ENCODE peak calls at places on chromosome 12, in eight cellular contexts. Q is CD8-positive, alpha-beta memory T cell; Y is pancreas; P is trophoblast cell; J is cardiac muscle cell; F is astrocyte of the cerebellum; R is fibroblast of the aortic adventitia; E is mammary epithelial cell. H is an unnamed sample.

GRCh38 chr12:111250251-111250881 is 118.5 kb downstream of the PHETA1 start:
- DNase-seq in Q (no peak), Y (no peak), P (no peak), J (no peak), F (no peak), R (no peak), E (no peak), H (no peak)

GRCh38 chr12:12592930-12593329 is 18.7 kb upstream of the CREBL2 start:
- DNase-seq in Q (no peak), Y (no peak), P (peak; percentile 64), J (peak; percentile 34), F (no peak), R (peak; percentile 35), E (no peak), H (peak; percentile 64)

GRCh38 chr12:25690996-25691864 is 138.1 kb upstream of the LMNTD1 start:
- DNase-seq in Q (no peak), Y (no peak), P (no peak), J (peak; percentile 58), F (no peak), R (peak; percentile 45), E (no peak), H (no peak)

GRCh38 chr12:8697120-8697475 is 693 bp upstream of the RIMKLB start:
- DNase-seq in Q (no peak), Y (no peak), P (peak; percentile 71), J (peak; percentile 62), F (no peak), R (peak; percentile 43), E (peak; percentile 47), H (peak; percentile 62)

GRCh38 chr12:63917864-63918742 is 73.6 kb downstream of the SRGAP1 start:
- DNase-seq in Q (no peak), Y (no peak), P (peak; percentile 99), J (peak; percentile 98), F (peak; percentile 46), R (peak; percentile 99), E (peak; percentile 95), H (peak; percentile 98)

GRCh38 chr12:19012965-19013364 is 116.6 kb upstream of the PLEKHA5 start:
- DNase-seq in Q (no peak), Y (no peak), P (no peak), J (no peak), F (no peak), R (no peak), E (peak; percentile 62), H (no peak)

GRCh38 chr12:111428728-111429175 is 23.0 kb downstream of the SH2B3 start:
- DNase-seq in Q (no peak), Y (peak; percentile 62), P (no peak), J (peak; percentile 39), F (no peak), R (no peak), E (no peak), H (no peak)

GRCh38 chr12:124411291-124411878 is 116.5 kb downstream of the RFLNA start:
- DNase-seq in Q (no peak), Y (no peak), P (no peak), J (peak; percentile 95), F (peak; percentile 72), R (peak; percentile 96), E (peak; percentile 87), H (peak; percentile 83)

GRCh38 chr12:109719123-109720022 is 5.7 kb downstream of the FAM222A start:
- DNase-seq in Q (no peak), Y (no peak), P (peak; percentile 47), J (no peak), F (no peak), R (no peak), E (no peak), H (peak; percentile 22)

GRCh38 chr12:14257734-14258467 is 107.6 kb upstream of the ATF7IP start:
- DNase-seq in Q (peak; percentile 75), Y (peak; percentile 88), P (peak; percentile 100), J (peak; percentile 99), F (peak; percentile 95), R (peak; percentile 100), E (peak; percentile 96), H (peak; percentile 100)

GRCh38 chr12:14260011-14260993 is 105.2 kb upstream of the ATF7IP start:
- DNase-seq in Q (no peak), Y (peak; percentile 94), P (peak; percentile 92), J (peak; percentile 98), F (peak; percentile 44), R (peak; percentile 91), E (peak; percentile 83), H (peak; percentile 95)

GRCh38 chr12:14261096-14261495 is 104.4 kb upstream of the ATF7IP start:
- DNase-seq in Q (no peak), Y (no peak), P (no peak), J (no peak), F (no peak), R (no peak), E (no peak), H (no peak)

GRCh38 chr12:14258468-14258947 is 107.0 kb upstream of the ATF7IP start:
- DNase-seq in Q (no peak), Y (no peak), P (no peak), J (no peak), F (no peak), R (no peak), E (no peak), H (no peak)

GRCh38 chr12:14259481-14260010 is 105.9 kb upstream of the ATF7IP start:
- DNase-seq in Q (no peak), Y (no peak), P (no peak), J (no peak), F (no peak), R (no peak), E (no peak), H (no peak)
- H3K4me3 ChIP-seq in Q (no peak overlapping the region), Y (no peak overlapping the region), P (no peak overlapping the region), J (no peak overlapping the region), F (no peak overlapping the region), R (no peak overlapping the region), E (no peak overlapping the region), H (no peak overlapping the region)

DNA sequence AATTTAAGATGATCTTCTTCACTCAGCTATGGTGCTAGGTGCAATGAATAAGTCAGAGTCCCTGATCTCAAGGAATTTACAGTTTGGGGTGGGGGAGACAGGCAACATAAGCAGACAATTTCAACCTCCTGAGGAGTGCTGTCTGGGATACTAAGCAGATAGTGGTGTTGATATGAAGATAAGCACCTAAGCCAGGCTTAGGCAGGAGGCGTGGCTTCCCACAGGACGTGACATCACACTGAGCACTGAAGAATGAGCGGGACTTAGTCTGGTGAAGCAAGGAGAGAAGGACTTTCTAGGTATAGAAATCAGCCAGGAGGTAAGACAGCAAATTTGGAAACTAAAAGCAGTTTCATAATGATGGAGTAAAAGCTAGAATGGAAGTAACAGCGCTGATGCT is 6.8 kb downstream of the PRPH start:
- DNase-seq in Q (no peak), Y (no peak), P (peak; percentile 80), J (no peak), F (no peak), R (no peak), E (no peak), H (no peak)
- H3K4me3 ChIP-seq in Q (no peak overlapping the region), Y (no peak overlapping the region), P (no peak overlapping the region), J (no peak overlapping the region), F (no peak overlapping the region), R (no peak overlapping the region), E (no peak overlapping the region), H (no peak overlapping the region)

DNA sequence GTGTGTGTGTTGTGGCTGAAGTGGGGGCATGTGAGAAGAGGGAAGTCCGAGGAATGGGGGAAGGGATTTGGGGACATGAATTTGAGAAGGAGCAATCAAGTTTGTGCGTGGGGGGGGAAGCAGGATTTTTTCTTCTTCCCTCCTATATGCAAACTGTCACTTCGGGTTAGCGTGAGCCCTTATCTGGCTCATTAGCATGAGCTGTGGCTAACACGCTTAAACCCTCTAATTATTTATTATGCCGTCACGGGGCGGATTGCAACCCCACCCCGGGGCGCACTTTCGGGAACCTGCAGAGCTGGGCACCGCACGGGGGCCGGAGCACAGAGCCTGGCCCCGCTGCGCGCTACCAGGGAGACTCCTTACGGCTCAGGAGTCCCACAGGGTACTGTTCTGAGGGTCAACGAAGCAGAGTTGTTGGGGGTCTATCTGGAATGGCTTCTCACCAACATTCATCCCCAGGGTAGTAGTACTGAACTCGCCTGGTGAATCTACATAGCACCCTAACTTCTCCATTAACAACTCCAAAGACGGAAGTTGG is 6.5 kb upstream of the ASCL1 start:
- DNase-seq in Q (no peak), Y (no peak), P (no peak), J (no peak), F (no peak), R (no peak), E (no peak), H (no peak)
- H3K4me3 ChIP-seq in Q (no peak overlapping the region), Y (no peak overlapping the region), P (no peak overlapping the region), J (no peak overlapping the region), F (no peak overlapping the region), R (no peak overlapping the region), E (no peak overlapping the region), H (no peak overlapping the region)

DNA sequence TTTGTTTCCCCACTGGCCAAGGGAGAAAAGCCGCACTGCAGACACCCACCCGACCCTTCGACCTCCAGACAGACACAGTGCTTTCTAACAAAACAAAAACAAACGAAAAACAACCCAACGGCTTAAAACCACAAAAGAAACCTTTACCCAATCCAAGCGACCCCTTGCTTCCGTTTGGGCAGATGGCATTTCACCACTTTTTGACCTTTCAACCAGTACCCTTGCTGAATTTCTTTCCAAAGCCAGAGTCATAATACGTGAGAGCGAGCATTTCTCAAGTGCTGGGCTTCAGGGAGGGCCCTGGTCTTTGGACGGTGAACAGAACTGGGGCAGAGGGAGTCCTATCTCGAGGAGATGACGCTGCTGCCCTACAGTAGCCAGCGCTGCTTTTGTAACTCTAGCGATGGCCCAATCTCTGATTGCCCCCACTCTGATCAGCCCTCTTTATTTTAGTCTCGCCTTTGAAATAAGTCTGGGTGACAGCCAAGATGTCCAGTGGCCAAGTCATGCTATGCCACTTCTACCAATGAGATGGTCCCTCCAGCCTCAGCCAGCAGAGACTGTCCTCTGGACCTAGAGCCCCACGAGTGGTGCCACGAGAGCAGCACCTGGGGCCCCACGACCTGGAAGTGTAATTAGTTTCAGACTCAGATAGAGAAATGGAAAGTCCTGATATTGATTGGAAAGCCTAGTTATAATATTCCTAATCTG is 21.9 kb upstream of the ADIPOR2 start:
- DNase-seq in Q (no peak), Y (no peak), P (peak; percentile 38), J (peak; percentile 65), F (no peak), R (no peak), E (no peak), H (peak; percentile 79)
- H3K4me3 ChIP-seq in Q (no peak overlapping the region), Y (no peak overlapping the region), P (no peak overlapping the region), J (no peak overlapping the region), F (no peak overlapping the region), R (no peak overlapping the region), E (no peak overlapping the region), H (no peak overlapping the region)